ENCODE peak calls at places on chromosome 18, in four cellular contexts. T, P, I and O are unnamed samples.

GRCh38 chr18:76699923-76700322 is 122.4 kb upstream of the ZNF236 start:
- DNase-seq in T (no peak), P (no peak), I (no peak), O (no peak)

GRCh38 chr18:48949051-48949605 is 1.6 kb downstream of the SMAD7 start:
- DNase-seq in P (no peak), I (no peak), T (no peak), O (no peak)

GRCh38 chr18:45731706-45732105 is 7.7 kb downstream of the SLC14A1 start:
- DNase-seq in P (no peak), T (no peak), I (no peak), O (no peak)

GRCh38 chr18:13658444-13659204 is 67.7 kb downstream of the FAM210A start:
- DNase-seq in I (no peak), P (no peak), T (no peak), O (no peak)

GRCh38 chr18:12934454-12935071 is 13.2 kb upstream of the SEH1L start:
- DNase-seq in P (peak; percentile 34), I (peak; percentile 82), T (peak; percentile 68), O (peak; percentile 82)

GRCh38 chr18:11008544-11008943 is 140.8 kb downstream of the PIEZO2 start:
- DNase-seq in T (no peak), P (no peak), I (no peak), O (peak; percentile 66)

GRCh38 chr18:52903858-52904257 is 563.9 kb downstream of the DCC start:
- DNase-seq in T (peak; percentile 6), P (no peak), I (peak; percentile 73), O (peak; percentile 11)

GRCh38 chr18:12703714-12704113 is 872 bp downstream of the PSMG2 start:
- DNase-seq in I (no peak), P (no peak), T (no peak), O (no peak)

GRCh38 chr18:63322246-63322645 is 2.7 kb upstream of the BCL2 start:
- DNase-seq in T (no peak), I (no peak), P (no peak), O (no peak)

GRCh38 chr18:38526922-38527321 is 961.3 kb upstream of the CELF4 start:
- DNase-seq in T (no peak), I (no peak), P (no peak), O (no peak)

GRCh38 chr18:41410007-41410406 is 545.0 kb upstream of the PIK3C3 start:
- DNase-seq in P (no peak), I (no peak), T (no peak), O (no peak)

GRCh38 chr18:79662051-79662450 is 17.6 kb upstream of the CTDP1 start:
- DNase-seq in P (no peak), T (no peak), I (no peak), O (no peak)

GRCh38 chr18:10296491-10296890 is 157.9 kb upstream of the APCDD1 start:
- DNase-seq in T (no peak), P (no peak), I (no peak), O (no peak)

GRCh38 chr18:48098007-48098406 is 167.5 kb upstream of the SMAD2 start:
- DNase-seq in I (no peak), T (no peak), P (no peak), O (no peak)

GRCh38 chr18:43589611-43590151 is 312.4 kb upstream of the SYT4 start:
- DNase-seq in I (no peak), P (no peak), T (no peak), O (no peak)

GRCh38 chr18:61581578-61582204 is 248.5 kb downstream of the CDH20 start:
- DNase-seq in I (peak; percentile 99), T (peak; percentile 77), P (no peak), O (peak; percentile 14)

GRCh38 chr18:42330296-42330695 is 375.3 kb downstream of the PIK3C3 start:
- DNase-seq in T (no peak), I (no peak), P (no peak), O (no peak)

GRCh38 chr18:7793100-7793499 is 226.0 kb downstream of the PTPRM start:
- DNase-seq in T (no peak), I (no peak), P (no peak), O (no peak)

GRCh38 chr18:76524900-76525698 is 30.1 kb upstream of the ZNF516 start:
- DNase-seq in T (no peak), I (no peak), P (no peak), O (peak; percentile 59)

GRCh38 chr18:49584431-49584830 is 22.6 kb downstream of the LIPG start:
- DNase-seq in P (no peak), T (no peak), I (no peak), O (no peak)

GRCh38 chr18:31546476-31546875 is 45.2 kb upstream of the TTR start:
- DNase-seq in T (no peak), I (no peak), P (no peak), O (no peak)

GRCh38 chr18:11095211-11095610 is 54.2 kb downstream of the PIEZO2 start:
- DNase-seq in I (no peak), T (no peak), P (no peak), O (no peak)

GRCh38 chr18:79566841-79567370 is 112.7 kb upstream of the CTDP1 start:
- DNase-seq in P (no peak), I (no peak), T (no peak), O (no peak)

GRCh38 chr18:12460874-12461273 is 53.1 kb downstream of the PRELID3A start:
- DNase-seq in P (no peak), T (no peak), I (no peak), O (peak; percentile 67)

GRCh38 chr18:13437801-13438506 is 219.4 kb downstream of the LDLRAD4 start:
- DNase-seq in P (no peak), T (no peak), I (no peak), O (no peak)

GRCh38 chr18:47893047-47893446 is 37.4 kb downstream of the SMAD2 start:
- DNase-seq in I (no peak), P (no peak), T (no peak), O (no peak)

GRCh38 chr18:52569492-52569891 is 229.5 kb downstream of the DCC start:
- DNase-seq in P (no peak), T (no peak), I (no peak), O (no peak)

GRCh38 chr18:49342690-49343089 is 117.8 kb downstream of the DYM start:
- DNase-seq in T (no peak), P (no peak), I (no peak), O (peak; percentile 29)

GRCh38 chr18:73715228-73715670 is 432.4 kb downstream of the FBXO15 start:
- DNase-seq in T (no peak), I (no peak), P (no peak), O (no peak)

GRCh38 chr18:8431036-8431435 is 178.2 kb upstream of the RAB12 start:
- DNase-seq in P (no peak), I (no peak), T (no peak), O (no peak)

GRCh38 chr18:31741096-31741735 is 19.5 kb downstream of the SLC25A52 start:
- DNase-seq in T (peak; percentile 32), I (peak; percentile 72), P (peak; percentile 16), O (peak; percentile 41)

DNA sequence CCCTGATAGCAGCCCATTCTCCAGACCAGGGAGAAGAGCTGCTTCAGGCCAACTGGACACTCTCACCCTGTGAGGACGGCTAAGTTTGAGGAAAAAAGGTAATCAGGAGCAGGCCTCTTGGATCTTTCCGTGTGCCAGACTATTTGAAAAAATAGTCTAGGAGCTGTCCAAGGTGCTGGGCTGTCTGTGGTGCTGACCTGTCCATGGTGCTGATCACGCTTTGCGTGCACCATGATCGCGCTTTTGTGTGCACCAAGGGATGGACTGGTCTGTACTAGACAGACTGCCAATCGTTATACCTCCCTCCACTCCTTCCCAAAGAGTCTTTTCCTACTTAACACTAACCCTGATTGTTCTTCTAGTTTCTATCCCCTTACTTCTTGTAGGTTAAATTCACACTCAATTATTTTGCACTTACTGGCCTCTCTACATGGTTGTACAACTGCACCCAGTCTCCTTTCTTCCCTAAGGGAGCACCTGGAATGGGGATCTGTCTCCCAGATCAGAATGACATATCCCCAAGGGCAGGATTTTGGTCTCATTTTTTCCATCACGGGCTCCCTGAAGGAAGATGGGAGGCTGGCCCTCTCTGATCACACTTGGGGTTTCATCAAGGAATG is 295.4 kb downstream of the CELF4 start:
- DNase-seq in I (peak; percentile 85), T (peak; percentile 65), P (no peak), O (peak; percentile 21)
- TF ChIP-seq EZH2 in I (no peak), T (no peak), P (no peak), O (no peak)

GRCh38 chr18:67549946-67550345 is 33.4 kb upstream of the DSEL start:
- DNase-seq in P (no peak), I (no peak), T (no peak), O (no peak)

GRCh38 chr18:67551146-67551545 is 34.6 kb upstream of the DSEL start:
- DNase-seq in T (no peak), P (no peak), I (no peak), O (no peak)

DNA sequence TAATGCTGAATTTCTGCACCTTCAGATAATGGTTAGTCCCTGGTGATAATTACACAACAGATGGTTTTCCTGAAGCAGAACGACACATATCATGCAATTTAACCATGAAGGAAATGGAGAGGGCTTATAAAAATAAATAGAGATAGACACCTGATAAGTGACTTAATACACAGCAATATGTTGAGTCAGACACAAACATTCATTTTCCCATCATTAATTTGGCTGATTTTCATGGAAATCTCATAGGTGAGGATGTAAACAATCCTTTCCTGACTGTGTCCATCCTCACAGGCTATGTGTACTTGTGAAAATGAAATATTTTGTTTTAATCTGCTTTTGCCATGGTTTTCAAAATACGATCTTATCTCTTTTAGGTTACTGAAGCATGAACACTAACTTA is 37.0 kb upstream of the DSEL start:
- DNase-seq in P (no peak), I (no peak), T (no peak), O (no peak)
- TF ChIP-seq CHD2 in P (no peak), I (no peak), T (no peak), O (no peak)

GRCh38 chr18:518081-518480 is 17.6 kb upstream of the COLEC12 start:
- DNase-seq in I (no peak), P (no peak), T (no peak), O (no peak)

GRCh38 chr18:515156-515815 is 14.8 kb upstream of the COLEC12 start:
- DNase-seq in P (no peak), I (peak; percentile 63), T (no peak), O (no peak)

GRCh38 chr18:524496-524895 is 24.0 kb upstream of the COLEC12 start:
- DNase-seq in I (no peak), T (no peak), P (no peak), O (no peak)

GRCh38 chr18:515838-516237 is 15.3 kb upstream of the COLEC12 start:
- DNase-seq in P (no peak), T (no peak), I (no peak), O (no peak)

DNA sequence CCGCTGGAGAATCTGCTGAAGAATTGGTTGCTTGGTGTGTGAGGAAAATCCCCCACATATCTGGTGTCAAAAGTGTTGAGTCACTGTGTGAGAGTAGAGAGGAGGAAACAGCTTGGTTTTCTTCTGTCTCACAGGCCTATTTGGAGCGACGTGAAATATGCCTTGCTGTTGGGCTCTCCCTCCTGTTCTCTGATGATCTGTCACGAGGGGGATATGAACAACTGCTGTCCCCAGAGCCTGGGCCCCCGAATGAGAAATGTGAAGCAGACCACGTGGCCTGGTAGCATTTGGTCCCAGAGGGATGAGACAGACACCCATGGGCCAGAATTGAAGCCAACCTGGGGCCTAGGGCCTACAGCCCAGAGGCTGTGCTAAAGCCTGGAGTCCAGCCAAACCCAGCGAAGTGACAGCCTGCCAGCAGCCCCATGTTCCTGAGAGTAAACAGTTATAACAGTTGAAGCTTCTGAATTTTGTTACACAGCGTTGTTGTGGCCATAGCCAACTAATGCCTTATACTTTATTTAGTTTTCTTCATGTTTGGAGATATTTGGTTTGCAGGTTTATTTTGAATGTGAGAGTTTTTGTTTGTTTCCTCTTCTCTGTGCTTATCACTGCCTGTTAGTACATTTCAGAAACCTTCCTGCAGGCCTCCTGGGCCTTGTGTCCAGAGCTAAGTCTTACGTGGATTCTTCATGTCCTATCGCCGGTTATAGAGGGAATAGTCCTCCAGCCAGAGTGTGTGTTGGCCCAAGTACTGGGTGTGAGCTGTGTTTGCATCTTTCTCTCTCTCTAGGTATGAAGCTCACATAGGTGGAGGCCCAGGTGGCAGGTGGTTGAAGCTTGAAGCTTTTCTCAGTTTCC is 18.7 kb upstream of the COLEC12 start:
- DNase-seq in P (peak; percentile 43), I (no peak), T (no peak), O (no peak)
- TF ChIP-seq EZH2 in P (no peak), I (no peak), T (no peak), O (no peak)

GRCh38 chr18:23207994-23208393 is 72.7 kb downstream of the CABLES1 start:
- DNase-seq in T (no peak), I (no peak), P (no peak), O (no peak)
- TF ChIP-seq CHD2 in T (no peak), I (no peak), P (no peak), O (no peak)